ENCODE peak calls at places on chromosomes 6 and 20, in seven cellular contexts. A is psoas muscle, S is foreskin keratinocyte, N is caudate nucleus, K is fibroblast of lung, L is gastrocnemius medialis, I is A549. X is an unnamed sample.

GRCh38 chr6:110538416-110539060 is 62.1 kb upstream of the SLC22A16 start:
- DNase-seq in K (no peak), N (no peak), S (no peak), A (no peak), I (no peak), L (no peak), X (no peak)

GRCh38 chr6:38283734-38284362 is 355.9 kb downstream of the BTBD9 start:
- DNase-seq in A (no peak), S (no peak), K (no peak), N (no peak), L (no peak), I (no peak), X (no peak)

GRCh38 chr6:111772274-111772780 is 100.9 kb downstream of the FYN start:
- DNase-seq in S (no peak), K (no peak), I (no peak), L (no peak), A (no peak), N (no peak), X (no peak)

GRCh38 chr6:85186546-85187170 is 263.2 kb upstream of the NT5E start:
- DNase-seq in A (no peak), S (no peak), K (peak; percentile 5), N (no peak), I (no peak), L (no peak), X (no peak)

GRCh38 chr6:21240709-21241108 is 352.8 kb upstream of the SOX4 start:
- DNase-seq in K (peak; percentile 28), I (no peak), L (no peak), S (no peak), N (no peak), A (no peak), X (no peak)

GRCh38 chr6:47111685-47112084 is 69.6 kb upstream of the ADGRF1 start:
- DNase-seq in L (no peak), K (no peak), N (no peak), I (peak; percentile 58), A (no peak), S (peak; percentile 51), X (no peak)

GRCh38 chr6:7899889-7900213 is 10.7 kb downstream of the TXNDC5 start:
- DNase-seq in A (no peak), I (no peak), S (no peak), N (no peak), K (no peak), L (peak; percentile 52), X (no peak)

GRCh38 chr6:129546702-129547101 is 163.3 kb downstream of the ARHGAP18 start:
- DNase-seq in S (no peak), I (no peak), N (no peak), L (no peak), K (no peak), A (no peak), X (no peak)

GRCh38 chr6:77463308-77463880 is at the start of gene HTR1B:
- DNase-seq in I (peak; percentile 44), K (no peak), N (peak; percentile 25), L (no peak), A (no peak), S (peak; percentile 61), X (no peak)

GRCh38 chr6:158958504-158959386 is 41.3 kb downstream of the RSPH3 start:
- DNase-seq in N (no peak), K (no peak), L (no peak), I (no peak), S (peak; percentile 48), A (no peak), X (no peak)

GRCh38 chr20:20064303-20064702 is 12.0 kb downstream of the CFAP61 start:
- DNase-seq in L (no peak), S (no peak), N (no peak), A (no peak), I (no peak), K (no peak), X (no peak)

GRCh38 chr6:24547243-24547642 is 52.5 kb downstream of the ALDH5A1 start:
- DNase-seq in I (no peak), A (no peak), N (no peak), L (no peak), S (no peak), K (no peak), X (no peak)

GRCh38 chr20:45833030-45833882 is at the start of gene SNX21:
- DNase-seq in N (peak; percentile 66), A (peak; percentile 94), S (no peak), K (peak; percentile 96), L (peak; percentile 70), I (peak; percentile 81), X (peak; percentile 90)

GRCh38 chr20:2299301-2299700 is 3.5 kb downstream of the TGM3 start:
- DNase-seq in I (peak; percentile 58), L (no peak), N (no peak), S (no peak), K (no peak), A (peak; percentile 65), X (peak; percentile 41)

GRCh38 chr20:13180986-13181889 is 39.8 kb upstream of the ISM1 start:
- DNase-seq in A (no peak), K (no peak), N (no peak), S (no peak), I (no peak), L (no peak), X (no peak)

GRCh38 chr20:63475209-63475608 is 2.8 kb upstream of the KCNQ2 start:
- DNase-seq in N (no peak), L (no peak), K (peak; percentile 6), I (peak; percentile 52), S (no peak), A (no peak), X (no peak)

GRCh38 chr6:46062991-46063390 is 47.3 kb upstream of the CLIC5 start:
- DNase-seq in S (no peak), I (no peak), K (no peak), A (no peak), L (no peak), N (no peak), X (no peak)

GRCh38 chr6:150212745-150213144 is 69.9 kb downstream of the PPP1R14C start:
- DNase-seq in L (no peak), A (no peak), I (no peak), S (no peak), N (no peak), K (no peak), X (no peak)

GRCh38 chr6:1510239-1510638 is 99.5 kb upstream of the FOXC1 start:
- DNase-seq in I (no peak), N (no peak), S (no peak), A (no peak), K (no peak), L (no peak), X (no peak)

GRCh38 chr6:52992980-52993379 is 2.1 kb downstream of the GSTA4 start:
- DNase-seq in S (no peak), L (no peak), I (no peak), K (peak; percentile 87), A (no peak), N (no peak), X (no peak)

GRCh38 chr6:113763883-113764282 is 93.3 kb upstream of the MARCKS start:
- DNase-seq in K (peak; percentile 53), I (peak; percentile 65), S (peak; percentile 93), L (no peak), N (no peak), A (no peak), X (no peak)

GRCh38 chr20:49115565-49115964 is 69.5 kb downstream of the CSE1L start:
- DNase-seq in A (no peak), N (no peak), K (peak; percentile 64), I (no peak), L (no peak), S (no peak), X (no peak)

GRCh38 chr6:28856617-28857000 is 67.2 kb downstream of the TRIM27 start:
- DNase-seq in A (no peak), I (no peak), S (no peak), L (no peak), N (no peak), K (no peak), X (no peak)

GRCh38 chr6:136550045-136550329 is 235 bp downstream of the MAP7 start:
- DNase-seq in N (no peak), I (no peak), A (no peak), K (no peak), S (no peak), L (no peak), X (no peak)

GRCh38 chr20:61567204-61567603 is 315.1 kb downstream of the CDH4 start:
- DNase-seq in I (no peak), S (no peak), K (no peak), A (no peak), N (no peak), L (no peak), X (no peak)

DNA sequence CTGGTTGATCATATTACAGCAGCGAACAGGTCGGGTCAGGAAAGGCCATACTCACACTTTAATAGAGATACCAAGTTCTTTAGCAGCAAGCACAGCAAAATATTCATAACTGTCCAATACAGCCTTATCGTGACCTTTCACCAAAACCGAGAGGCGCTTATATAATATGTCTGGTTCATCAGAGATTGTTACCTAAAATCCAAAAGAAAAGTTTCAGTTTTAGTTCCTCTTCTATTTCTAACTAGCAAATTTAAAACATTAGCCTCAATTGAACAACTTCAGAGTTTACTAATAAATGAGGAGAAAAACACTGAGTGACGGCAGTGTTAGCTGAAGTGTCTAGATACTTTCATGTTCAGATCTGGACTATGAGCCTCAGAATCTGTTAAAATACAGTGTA is 5.9 kb downstream of the MRPS10 start:
- DNase-seq in K (no peak), I (no peak), A (no peak), L (no peak), S (no peak), N (no peak), X (no peak)
- H3K27ac ChIP-seq in K (no peak overlapping the region), I (no peak overlapping the region), A (no peak overlapping the region), L (no peak overlapping the region), S (peak overlapping the region; percentile 4), N (no peak overlapping the region), X (no peak overlapping the region)

GRCh38 chr20:8194721-8195120 is 62.7 kb downstream of the PLCB1 start:
- DNase-seq in K (peak; percentile 19), S (no peak), A (no peak), N (no peak), L (no peak), I (no peak), X (no peak)
- H3K27ac ChIP-seq in K (no peak overlapping the region), S (no peak overlapping the region), A (no peak overlapping the region), N (no peak overlapping the region), L (no peak overlapping the region), I (no peak overlapping the region), X (no peak overlapping the region)

DNA sequence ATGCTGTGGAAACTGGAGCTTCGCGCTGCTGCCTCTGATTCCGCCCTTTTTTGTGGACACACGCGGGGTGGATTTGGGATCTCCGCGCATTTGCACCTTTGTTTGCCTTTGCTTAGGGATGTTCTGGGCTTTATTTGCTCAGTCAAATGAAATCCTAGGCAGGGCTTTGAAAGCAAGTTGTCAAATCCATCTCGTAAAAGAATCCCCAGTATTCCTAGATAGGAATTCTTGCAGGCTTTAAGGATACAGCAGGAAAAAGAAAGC is 446 bp downstream of the CEP57L1 start:
- DNase-seq in S (no peak), I (no peak), N (no peak), L (no peak), A (no peak), K (no peak), X (no peak)
- H3K27ac ChIP-seq in S (peak overlapping the region; percentile 87), I (peak overlapping the region; percentile 89), N (peak overlapping the region; percentile 99), L (peak overlapping the region; percentile 98), A (peak overlapping the region; percentile 98), K (peak overlapping the region; percentile 98), X (peak overlapping the region; percentile 96)

DNA sequence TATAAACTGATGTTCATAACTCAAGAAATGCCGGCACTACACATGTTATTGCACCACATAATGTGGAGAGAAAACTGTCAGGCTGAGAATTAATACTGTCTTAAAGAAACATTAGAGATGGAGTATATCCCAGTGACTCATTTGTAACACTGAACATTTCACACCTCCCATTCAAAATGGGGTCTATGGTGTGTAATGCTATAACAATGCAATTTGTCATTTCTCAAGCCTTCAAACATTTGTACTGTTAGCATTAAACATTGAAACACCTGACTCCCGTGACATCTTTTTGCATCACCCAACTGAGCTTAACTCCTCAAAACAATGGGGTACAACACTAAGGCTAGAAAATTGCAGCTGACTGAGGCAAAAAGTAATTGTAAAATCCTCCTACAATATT is 151.7 kb downstream of the DST start:
- DNase-seq in K (peak; percentile 77), A (no peak), I (no peak), L (no peak), S (peak; percentile 30), N (no peak), X (no peak)
- H3K27ac ChIP-seq in K (no peak overlapping the region), A (no peak overlapping the region), I (no peak overlapping the region), L (no peak overlapping the region), S (no peak overlapping the region), N (no peak overlapping the region), X (no peak overlapping the region)